ENCODE peak calls at places on chromosomes 13 and 19, in five cellular contexts. X is IMR-90, P is ovary, J is GM23248, Z is cardiac muscle cell. V is an unnamed sample.

GRCh38 chr19:18697680-18698079 is 14.2 kb downstream of the CRTC1 start:
- DNase-seq in X (no peak), P (no peak), J (no peak), Z (no peak), V (no peak)

GRCh38 chr19:34215006-34215665 is 39.2 kb upstream of the GARRE1 start:
- DNase-seq in X (no peak), P (no peak), J (no peak), Z (no peak), V (no peak)

GRCh38 chr19:35118268-35119026 is 2.8 kb downstream of the FXYD3 start:
- DNase-seq in X (no peak), P (no peak), J (no peak), Z (no peak), V (no peak)

GRCh38 chr13:114096811-114097503 is 35.5 kb downstream of the RASA3 start:
- DNase-seq in X (no peak), P (no peak), J (no peak), Z (no peak), V (no peak)

GRCh38 chr13:112245179-112245724 is 130.9 kb upstream of the SPACA7 start:
- DNase-seq in X (no peak), P (no peak), J (no peak), Z (no peak), V (no peak)

GRCh38 chr19:39052243-39052746 is 19.9 kb upstream of the FBXO27 start:
- DNase-seq in X (peak; percentile 58), P (peak; percentile 45), J (peak; percentile 67), Z (peak; percentile 69), V (peak; percentile 30)

GRCh38 chr19:18807861-18808331 is 16.8 kb upstream of the COMP start:
- DNase-seq in X (no peak), P (no peak), J (peak; percentile 60), Z (peak; percentile 61), V (no peak)

GRCh38 chr19:54682306-54682705 is 19.5 kb downstream of the LILRB4 start:
- DNase-seq in X (no peak), P (no peak), J (no peak), Z (no peak), V (no peak)

GRCh38 chr13:104414771-104415170 is 1348.6 kb upstream of the SLC10A2 start:
- DNase-seq in X (no peak), P (no peak), J (no peak), Z (no peak), V (no peak)

GRCh38 chr19:35793381-35794165 is 18.2 kb downstream of the ARHGAP33 start:
- DNase-seq in X (no peak), P (no peak), J (peak; percentile 88), Z (peak; percentile 17), V (no peak)

GRCh38 chr19:34963531-34964406 is at the start of gene ZNF792:
- DNase-seq in X (peak; percentile 34), P (peak; percentile 65), J (peak; percentile 73), Z (peak; percentile 68), V (peak; percentile 11)

GRCh38 chr13:92175330-92175729 is 776.9 kb downstream of the GPC5 start:
- DNase-seq in X (peak; percentile 62), P (peak; percentile 27), J (peak; percentile 56), Z (peak; percentile 94), V (no peak)

GRCh38 chr19:38196245-38196837 is 27.7 kb downstream of the DPF1 start:
- DNase-seq in X (no peak), P (no peak), J (no peak), Z (no peak), V (no peak)

GRCh38 chr19:5804516-5805464 is at the start of gene NRTN:
- DNase-seq in X (no peak), P (no peak), J (no peak), Z (no peak), V (peak; percentile 33)

GRCh38 chr19:18726846-18727245 is 43.4 kb downstream of the CRTC1 start:
- DNase-seq in X (no peak), P (no peak), J (no peak), Z (no peak), V (no peak)

GRCh38 chr19:55238030-55238429 is 9.5 kb upstream of the TMEM86B start:
- DNase-seq in X (no peak), P (no peak), J (no peak), Z (no peak), V (no peak)

GRCh38 chr19:7625763-7626372 is 3.5 kb downstream of the XAB2 start:
- DNase-seq in X (no peak), P (no peak), J (no peak), Z (no peak), V (no peak)

GRCh38 chr13:101453784-101454201 is 1.3 kb downstream of the ITGBL1 start:
- DNase-seq in X (no peak), P (peak; percentile 14), J (peak; percentile 66), Z (peak; percentile 5), V (no peak)
- H3K27ac ChIP-seq in X (peak overlapping the region; percentile 85), P (no peak overlapping the region), J (peak overlapping the region; percentile 60), Z (no peak overlapping the region), V (no peak overlapping the region)

GRCh38 chr13:26660761-26661160 is 99.8 kb downstream of the GPR12 start:
- DNase-seq in X (no peak), P (no peak), J (no peak), Z (no peak), V (no peak)
- H3K4me1 ChIP-seq in X (peaks cover 6% of the 10 kb centered on the region), P (peaks cover 16% of the 10 kb centered on the region), J (no peaks in the 10 kb centered on the region), Z (no peaks in the 10 kb centered on the region), V (no peaks in the 10 kb centered on the region)

DNA sequence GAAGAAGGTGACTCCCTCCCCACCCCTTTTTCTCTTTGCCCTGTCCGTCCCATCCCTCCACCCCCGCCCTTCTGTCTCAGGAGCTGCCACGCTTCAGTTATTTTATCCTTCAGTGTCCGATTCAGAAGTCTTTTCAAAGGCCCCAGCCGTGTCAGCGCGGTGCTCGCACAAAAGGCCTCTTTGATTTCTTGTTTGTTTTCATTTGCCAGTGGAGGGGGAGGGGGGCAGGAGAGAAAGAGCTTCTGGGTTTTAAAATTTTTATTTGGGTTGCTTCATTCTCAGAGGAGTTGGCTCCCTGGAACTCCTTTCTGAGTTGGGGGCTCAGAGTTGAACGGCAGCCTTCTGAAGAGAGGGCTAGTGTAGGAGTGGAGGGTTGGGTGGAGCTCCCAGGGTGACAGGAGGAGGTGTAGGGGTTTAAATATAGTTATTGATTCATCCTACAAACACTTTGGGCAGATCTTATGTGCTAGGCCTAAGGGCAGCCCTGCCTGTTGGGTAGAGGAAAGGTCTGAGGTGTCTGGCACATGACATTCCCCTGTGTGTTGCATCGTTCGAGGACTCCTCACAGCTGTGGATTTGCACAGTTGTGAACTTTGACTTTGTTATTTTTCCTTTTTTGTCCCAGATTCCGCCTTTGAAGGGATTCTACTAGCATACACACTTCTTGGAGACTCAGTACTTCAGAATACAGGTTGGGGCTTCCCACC is 36.8 kb downstream of the NFIX start:
- DNase-seq in X (peak; percentile 58), P (no peak), J (peak; percentile 85), Z (no peak), V (no peak)
- H3K27ac ChIP-seq in X (peak overlapping the region; percentile 51), P (no peak overlapping the region), J (peak overlapping the region; percentile 94), Z (no peak overlapping the region), V (no peak overlapping the region)

GRCh38 chr13:28488376-28489005 is 6.4 kb downstream of the FLT1 start:
- DNase-seq in X (no peak), P (no peak), J (peak; percentile 29), Z (no peak), V (no peak)
- H3K4me1 ChIP-seq in X (peaks cover 5% of the 10 kb centered on the region), P (no peaks in the 10 kb centered on the region), J (no peaks in the 10 kb centered on the region), Z (peaks cover 55% of the 10 kb centered on the region), V (peaks cover under 1% of the 10 kb centered on the region)

DNA sequence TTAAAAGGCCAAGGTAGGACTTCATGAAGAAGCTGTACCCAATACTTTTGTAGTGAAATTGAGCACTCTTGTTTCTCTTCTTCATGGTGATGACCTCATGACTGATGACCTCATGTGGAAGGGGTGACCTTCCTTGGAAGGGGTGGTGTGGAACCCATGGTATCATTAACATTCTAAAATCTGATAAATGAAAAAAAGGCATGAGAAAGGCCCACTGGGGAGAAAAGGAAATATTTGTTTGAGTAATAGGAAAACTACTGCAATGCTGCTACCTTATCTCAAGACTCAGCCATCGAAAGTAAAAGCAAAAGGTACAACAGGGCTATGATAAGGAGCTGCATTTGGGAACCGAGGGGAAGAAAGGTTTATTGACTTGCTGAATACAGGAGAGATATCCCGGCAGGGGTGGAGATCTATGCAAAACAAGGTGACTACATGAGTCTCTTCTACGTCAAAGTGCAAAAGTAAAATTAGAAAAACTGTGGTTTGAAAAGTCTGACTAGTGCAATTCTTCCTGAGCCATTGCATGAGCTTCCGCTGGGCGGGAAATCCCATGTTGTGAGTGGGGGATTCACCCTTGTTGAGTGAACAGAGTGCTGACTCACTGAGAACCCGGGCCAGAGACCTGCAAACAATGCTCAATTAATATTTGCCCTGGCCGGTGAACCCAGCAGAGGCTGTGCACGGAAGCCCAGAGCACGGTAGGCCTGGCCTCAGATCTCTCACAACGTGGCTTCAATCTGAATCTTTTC is 138.9 kb upstream of the RFC3 start:
- DNase-seq in X (peak; percentile 1), P (peak; percentile 60), J (peak; percentile 79), Z (peak; percentile 94), V (peak; percentile 37)
- H3K27ac ChIP-seq in X (no peak overlapping the region), P (no peak overlapping the region), J (peak overlapping the region; percentile 35), Z (no peak overlapping the region), V (peak overlapping the region; percentile 25)

GRCh38 chr19:2089727-2090053 is 6.4 kb downstream of the MOB3A start:
- DNase-seq in X (no peak), P (no peak), J (no peak), Z (no peak), V (no peak)
- H3K4me1 ChIP-seq in X (peaks cover 9% of the 10 kb centered on the region), P (peaks cover 5% of the 10 kb centered on the region), J (peaks cover 45% of the 10 kb centered on the region), Z (no peaks in the 10 kb centered on the region), V (peaks cover 74% of the 10 kb centered on the region)

GRCh38 chr19:1270854-1271527 is 1.9 kb downstream of the CIRBP start:
- DNase-seq in X (no peak), P (peak; percentile 53), J (no peak), Z (no peak), V (no peak)

GRCh38 chr19:1272423-1273262 is 2.7 kb upstream of the FAM174C start:
- DNase-seq in X (no peak), P (no peak), J (no peak), Z (no peak), V (no peak)

GRCh38 chr19:1273263-1274041 is 1.9 kb upstream of the FAM174C start:
- DNase-seq in X (no peak), P (peak; percentile 49), J (peak; percentile 37), Z (no peak), V (no peak)

GRCh38 chr19:1270168-1270853 is 1.2 kb downstream of the CIRBP start:
- DNase-seq in X (no peak), P (no peak), J (peak; percentile 60), Z (no peak), V (no peak)

GRCh38 chr19:1271528-1272422 is 2.6 kb downstream of the CIRBP start:
- DNase-seq in X (no peak), P (peak; percentile 49), J (no peak), Z (no peak), V (no peak)
- H3K27ac ChIP-seq in X (no peak overlapping the region), P (no peak overlapping the region), J (peak overlapping the region; percentile 97), Z (peak overlapping the region; percentile 99), V (peak overlapping the region; percentile 23)

GRCh38 chr13:30865131-30866009 is 40.7 kb upstream of the MEDAG start:
- DNase-seq in X (peak; percentile 96), P (peak; percentile 79), J (peak; percentile 97), Z (peak; percentile 96), V (no peak)

GRCh38 chr13:30864352-30865130 is 41.5 kb upstream of the MEDAG start:
- DNase-seq in X (peak; percentile 98), P (peak; percentile 60), J (peak; percentile 89), Z (peak; percentile 89), V (no peak)

GRCh38 chr13:30868806-30869470 is 37.1 kb upstream of the MEDAG start:
- DNase-seq in X (peak; percentile 45), P (no peak), J (peak; percentile 73), Z (no peak), V (no peak)

GRCh38 chr13:30869491-30869890 is 36.6 kb upstream of the MEDAG start:
- DNase-seq in X (peak; percentile 50), P (peak; percentile 71), J (peak; percentile 56), Z (peak; percentile 54), V (no peak)

GRCh38 chr13:30866692-30867669 is 39.1 kb upstream of the MEDAG start:
- DNase-seq in X (no peak), P (peak; percentile 53), J (no peak), Z (no peak), V (no peak)
- H3K4me1 ChIP-seq in X (peaks cover 55% of the 10 kb centered on the region), P (peaks cover 25% of the 10 kb centered on the region), J (peaks cover 71% of the 10 kb centered on the region), Z (peaks cover 34% of the 10 kb centered on the region), V (no peaks in the 10 kb centered on the region)

V was measured in effector memory CD4-positive, alpha-beta T cell.